ENCODE peak calls at places on chromosomes 11 and 22, in seven cellular contexts. F is transverse colon, I is A549, V is right lobe of liver, Y is prostate gland, W is NB4, R is body of pancreas. S is an unnamed sample.

GRCh38 chr11:101880208-101880607 is 34.6 kb upstream of the CEP126 start:
- DNase-seq in Y (no peak), I (peak), F (no peak), R (no peak), V (no peak), W (peak), S (no peak)

GRCh38 chr22:43077121-43077877 is 11.9 kb downstream of the TTLL1 start:
- DNase-seq in Y (no peak), R (no peak), I (no peak), F (peak), V (no peak), W (no peak), S (no peak)

GRCh38 chr22:45590262-45590661 is 81.4 kb upstream of the ATXN10 start:
- DNase-seq in Y (no peak), W (no peak), R (no peak), V (no peak), F (no peak), I (no peak), S (no peak)

GRCh38 chr22:30486118-30486517 is 14.3 kb upstream of the SEC14L3 start:
- DNase-seq in W (no peak), Y (no peak), V (no peak), I (no peak), R (no peak), F (no peak), S (no peak)

GRCh38 chr11:43557553-43558031 is 122.9 kb upstream of the HSD17B12 start:
- DNase-seq in V (no peak), W (no peak), F (no peak), I (no peak), R (no peak), Y (no peak), S (no peak)

GRCh38 chr11:108037636-108038035 is 28.9 kb downstream of the CUL5 start:
- DNase-seq in R (no peak), I (no peak), Y (no peak), V (no peak), W (no peak), F (no peak), S (no peak)

GRCh38 chr11:92440701-92441338 is 216.2 kb downstream of the FAT3 start:
- DNase-seq in Y (no peak), I (no peak), R (no peak), F (no peak), V (no peak), W (no peak), S (no peak)

GRCh38 chr11:124717786-124718634 is 21.7 kb upstream of the NRGN start:
- DNase-seq in F (no peak), W (peak), I (no peak), V (no peak), Y (no peak), R (no peak), S (peak)

GRCh38 chr11:16460508-16460907 is 104.2 kb upstream of the SOX6 start:
- DNase-seq in R (no peak), I (no peak), V (no peak), Y (no peak), F (no peak), W (no peak), S (no peak)

GRCh38 chr22:35944458-35944857 is 84.2 kb downstream of the RBFOX2 start:
- DNase-seq in R (no peak), F (no peak), Y (no peak), W (no peak), V (no peak), I (no peak), S (no peak)

GRCh38 chr22:27597703-27598444 is 203.7 kb downstream of the MN1 start:
- DNase-seq in F (no peak), I (peak), V (no peak), W (peak), Y (no peak), R (peak), S (peak)

DNA sequence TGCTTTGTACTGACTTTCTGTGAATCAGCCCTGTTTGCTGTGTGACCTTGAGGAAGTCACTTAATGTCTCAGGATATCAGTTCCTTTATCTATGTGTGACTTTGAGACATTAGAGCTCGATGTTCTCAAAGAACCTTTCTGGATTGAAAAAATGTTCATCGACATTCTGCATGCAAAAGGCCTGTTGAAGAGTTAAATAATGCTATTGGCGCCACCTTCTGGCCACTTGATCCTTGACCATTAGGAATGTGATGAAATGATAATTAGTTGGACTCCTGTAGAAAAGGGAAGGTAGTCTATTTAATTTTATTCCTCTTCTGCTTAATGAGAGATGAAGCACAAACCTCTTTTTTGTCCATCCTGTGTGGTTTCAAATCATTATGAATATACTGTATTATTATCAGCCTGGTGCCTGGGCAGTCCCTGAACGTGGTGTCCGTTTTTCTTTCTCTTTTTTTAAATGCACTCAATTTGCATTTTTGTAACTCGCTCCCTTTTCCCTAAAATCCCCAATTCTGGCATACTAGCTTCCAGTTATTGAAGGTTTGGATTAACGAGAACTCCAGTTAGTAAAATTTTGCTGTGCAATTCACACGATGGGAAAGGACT is 20.7 kb downstream of the ELF5 start:
- DNase-seq in R (peak), F (peak), W (peak), I (peak), Y (peak), V (peak), S (peak)
- TF ChIP-seq POLR2A in R (no peak), F (no peak), W (no peak), I (no peak), Y (no peak), V (no peak), S (no peak)

DNA sequence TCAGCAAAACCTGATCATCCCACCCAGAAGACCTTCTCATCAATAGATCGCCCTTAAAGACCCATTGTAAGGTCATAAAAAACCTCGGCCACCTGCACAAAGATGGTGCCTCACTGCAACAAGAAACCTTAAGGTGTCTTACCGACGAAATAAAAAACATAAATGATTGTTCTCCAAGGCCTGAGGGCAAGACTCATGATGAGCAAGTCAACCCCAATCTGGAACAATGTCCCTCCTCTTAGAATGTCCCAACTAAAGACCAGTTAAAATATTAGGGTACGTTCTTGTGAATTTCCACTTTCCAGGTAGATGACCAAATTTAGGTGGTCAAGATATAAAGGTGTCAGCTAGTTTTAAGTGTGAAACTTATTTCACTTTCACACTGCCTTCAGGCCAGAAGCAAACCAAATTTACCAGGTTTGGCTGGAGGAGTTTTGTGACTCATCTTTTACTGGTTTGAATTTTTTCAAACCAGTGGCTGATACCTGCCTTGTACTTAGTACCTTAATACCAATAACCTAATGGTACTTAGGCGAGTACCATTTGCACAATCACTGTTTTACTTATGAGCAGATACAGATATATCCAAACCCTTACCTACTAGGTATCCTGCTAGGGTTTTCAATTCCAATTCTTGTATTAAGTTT is 14.9 kb downstream of the KDELR3 start:
- DNase-seq in R (no peak), Y (no peak), F (no peak), I (no peak), V (no peak), W (no peak), S (no peak)
- TF ChIP-seq POLR2A in R (no peak), Y (no peak), F (no peak), I (no peak), V (no peak), W (no peak), S (no peak)

GRCh38 chr11:132052904-132053303 is 682.5 kb downstream of the NTM start:
- DNase-seq in Y (no peak), W (no peak), R (no peak), V (no peak), I (no peak), F (no peak), S (no peak)
- TF ChIP-seq POLR2A in Y (no peak), W (no peak), R (no peak), V (no peak), I (no peak), F (no peak), S (no peak)

GRCh38 chr11:46936138-46937110 is at the start of gene CSTPP1:
- DNase-seq in V (peak), Y (peak), I (peak), F (peak), W (peak), R (peak), S (peak)
- TF ChIP-seq POLR2A in V (no peak), Y (no peak), I (no peak), F (no peak), W (no peak), R (peak), S (peak)

DNA sequence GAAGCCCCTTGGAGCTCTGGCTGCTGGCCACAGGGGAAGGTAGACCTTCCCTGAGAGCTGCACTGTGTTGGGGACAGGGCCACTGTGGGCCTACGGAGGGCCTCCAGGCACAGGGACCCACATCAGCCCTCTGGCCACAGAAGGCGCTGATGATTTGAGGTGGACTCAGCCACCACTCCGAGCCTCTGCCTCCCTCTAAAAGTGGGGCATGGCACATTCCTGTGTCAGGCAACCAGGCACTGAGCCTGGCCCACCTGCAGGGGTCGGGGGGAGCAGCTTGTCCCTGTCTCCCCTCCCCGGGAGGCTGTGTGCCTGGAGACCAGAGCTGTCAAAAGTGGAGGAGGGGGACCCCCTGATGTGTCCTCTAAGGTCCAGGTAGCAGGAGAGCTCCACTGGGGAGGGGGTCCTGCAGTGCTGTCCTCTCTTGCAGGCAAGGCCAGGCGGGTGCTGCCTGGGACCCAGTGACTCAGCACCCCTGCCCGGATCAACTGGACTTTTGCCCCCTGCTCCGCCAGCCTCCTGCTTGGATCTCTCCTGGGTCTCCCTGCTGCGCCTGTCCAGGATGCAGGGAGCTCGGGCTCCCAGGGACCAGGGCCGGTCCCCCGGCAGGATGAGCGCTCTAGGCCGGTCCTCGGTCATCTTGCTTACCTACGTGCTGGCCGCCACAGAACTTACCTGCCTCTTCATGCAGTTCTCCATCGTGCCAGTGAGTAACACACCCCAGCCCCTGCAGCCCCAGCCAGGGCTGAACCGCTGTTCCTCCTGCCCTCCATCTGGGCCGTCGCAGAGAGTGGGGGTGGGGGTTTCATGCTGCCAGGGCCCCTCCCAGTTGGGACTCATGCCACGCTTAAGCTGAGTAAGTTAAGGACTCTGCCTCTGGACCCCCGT is 17.5 kb upstream of the CDKN1C start:
- DNase-seq in F (peak), V (peak), Y (no peak), I (peak), R (no peak), W (no peak), S (no peak)
- TF ChIP-seq POLR2A in F (peak), V (peak), Y (no peak), I (peak), R (no peak), W (no peak), S (no peak)

GRCh38 chr11:111601979-111602864 is at the start of gene SIK2:
- DNase-seq in R (peak), V (peak), F (peak), Y (peak), I (peak), W (peak), S (peak)
- TF ChIP-seq POLR2A in R (peak), V (peak), F (peak), Y (peak), I (peak), W (peak), S (no peak)